ENCODE peak calls at places on chromosome 14, in six cellular contexts. Q is brain microvascular endothelial cell, J is AG10803, K is A549, H is NB4, W is heart right ventricle. A is an unnamed sample.

GRCh38 chr14:36105401-36105800 is 71.1 kb downstream of the PTCSC3 start:
- DNase-seq in Q (no peak), J (no peak), K (no peak), H (peak; percentile 14), W (no peak), A (no peak)

GRCh38 chr14:49306152-49306751 is 279.9 kb downstream of the RPS29 start:
- DNase-seq in Q (no peak), J (peak; percentile 1), K (peak; percentile 5), H (peak; percentile 34), W (no peak), A (peak; percentile 16)

GRCh38 chr14:69643430-69644200 is 32.2 kb downstream of the SUSD6 start:
- DNase-seq in Q (peak; percentile 53), J (no peak), K (peak; percentile 65), H (peak; percentile 52), W (peak; percentile 53), A (peak; percentile 77)

GRCh38 chr14:82720931-82721330 is 1187.3 kb upstream of the SEL1L start:
- DNase-seq in Q (no peak), J (no peak), K (no peak), H (no peak), W (no peak), A (peak; percentile 6)

GRCh38 chr14:52286659-52287649 is 19.5 kb downstream of the PTGDR start:
- DNase-seq in Q (no peak), J (peak; percentile 16), K (no peak), H (no peak), W (no peak), A (peak; percentile 40)

GRCh38 chr14:100673085-100673806 is 53.4 kb upstream of the DLK1 start:
- DNase-seq in Q (no peak), J (no peak), K (no peak), H (peak; percentile 49), W (no peak), A (no peak)

GRCh38 chr14:92973265-92973797 is 50.4 kb downstream of the CHGA start:
- DNase-seq in Q (peak; percentile 9), J (peak; percentile 89), K (no peak), H (peak; percentile 47), W (peak; percentile 79), A (peak; percentile 44)

GRCh38 chr14:36647827-36648753 is 13.6 kb upstream of the PAX9 start:
- DNase-seq in Q (peak; percentile 8), J (peak; percentile 48), K (peak; percentile 47), H (no peak), W (no peak), A (peak; percentile 55)

GRCh38 chr14:70716483-70716882 is 74.8 kb downstream of the TTC9 start:
- DNase-seq in Q (no peak), J (no peak), K (no peak), H (no peak), W (no peak), A (no peak)

GRCh38 chr14:70713096-70713875 is 71.6 kb downstream of the TTC9 start:
- DNase-seq in Q (no peak), J (no peak), K (no peak), H (no peak), W (peak; percentile 6), A (no peak)

GRCh38 chr14:70718383-70719123 is 76.8 kb downstream of the TTC9 start:
- DNase-seq in Q (no peak), J (no peak), K (no peak), H (no peak), W (no peak), A (no peak)

GRCh38 chr14:70714055-70714550 is 72.4 kb downstream of the TTC9 start:
- DNase-seq in Q (peak; percentile 14), J (peak; percentile 55), K (peak; percentile 58), H (peak; percentile 62), W (peak; percentile 50), A (peak; percentile 66)

GRCh38 chr14:70716958-70717357 is 75.2 kb downstream of the TTC9 start:
- DNase-seq in Q (no peak), J (no peak), K (no peak), H (no peak), W (no peak), A (no peak)
- H3K4me3 ChIP-seq in Q (no peak overlapping the region), J (no peak overlapping the region), K (no peak overlapping the region), H (no peak overlapping the region), W (no peak overlapping the region), A (no peak overlapping the region)

GRCh38 chr14:23483216-23483854 is 13.8 kb downstream of the NGDN start:
- DNase-seq in Q (peak; percentile 11), J (no peak), K (peak; percentile 60), H (peak; percentile 13), W (no peak), A (no peak)

GRCh38 chr14:23482814-23483128 is 13.3 kb downstream of the NGDN start:
- DNase-seq in Q (no peak), J (no peak), K (no peak), H (no peak), W (no peak), A (no peak)

GRCh38 chr14:23481992-23482813 is 12.7 kb downstream of the NGDN start:
- DNase-seq in Q (no peak), J (no peak), K (no peak), H (no peak), W (no peak), A (no peak)

GRCh38 chr14:23481362-23481970 is 12.0 kb downstream of the NGDN start:
- DNase-seq in Q (no peak), J (no peak), K (no peak), H (peak; percentile 25), W (no peak), A (peak; percentile 20)

DNA sequence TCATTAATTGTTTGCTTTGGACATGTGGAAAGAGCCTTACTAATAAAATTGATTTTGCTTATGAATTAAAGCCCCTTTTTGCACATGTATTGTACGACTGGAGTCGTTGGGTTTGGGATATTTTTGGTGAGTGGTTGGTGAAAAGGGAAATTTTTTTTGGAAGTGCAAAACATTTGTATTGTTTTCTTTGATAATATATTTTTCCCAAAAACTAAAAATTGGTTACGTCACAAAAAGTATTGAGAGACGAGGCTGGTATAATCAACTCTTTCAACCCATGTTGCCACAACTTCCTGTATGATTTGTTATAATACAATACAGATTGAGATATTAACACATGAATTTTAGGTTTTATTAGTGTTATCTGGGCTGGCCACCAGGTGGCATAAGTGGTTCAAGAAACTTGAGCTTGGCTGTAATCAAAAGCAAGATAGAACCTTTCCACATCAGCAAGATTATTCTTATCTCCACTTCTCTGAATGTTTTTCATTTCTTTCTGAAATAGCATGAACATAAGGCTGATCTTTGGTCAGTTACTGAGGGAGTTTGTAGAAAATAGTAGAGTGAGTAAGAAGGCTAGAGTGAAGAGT is 8.7 kb downstream of the NGDN start:
- DNase-seq in Q (peak; percentile 65), J (peak; percentile 68), K (peak; percentile 54), H (peak; percentile 70), W (peak; percentile 52), A (peak; percentile 69)
- TF ChIP-seq CTCF in Q (peak; percentile 73), J (peak; percentile 76), K (peak; percentile 77), H (peak; percentile 55), W (peak; percentile 71), A (peak; percentile 63)

GRCh38 chr14:95756127-95756526 is 42.2 kb upstream of the TCL1A start:
- DNase-seq in Q (no peak), J (no peak), K (no peak), H (no peak), W (no peak), A (no peak)

GRCh38 chr14:95759952-95760351 is 46.0 kb upstream of the TCL1A start:
- DNase-seq in Q (no peak), J (peak; percentile 29), K (no peak), H (no peak), W (no peak), A (no peak)

GRCh38 chr14:95760596-95760995 is 46.7 kb upstream of the TCL1A start:
- DNase-seq in Q (no peak), J (no peak), K (no peak), H (no peak), W (no peak), A (no peak)

GRCh38 chr14:95756751-95757150 is 42.8 kb upstream of the TCL1A start:
- DNase-seq in Q (no peak), J (no peak), K (no peak), H (no peak), W (no peak), A (no peak)

GRCh38 chr14:95758331-95758730 is 44.4 kb upstream of the TCL1A start:
- DNase-seq in Q (no peak), J (no peak), K (no peak), H (no peak), W (no peak), A (no peak)
- H3K4me3 ChIP-seq in Q (no peak overlapping the region), J (no peak overlapping the region), K (no peak overlapping the region), H (no peak overlapping the region), W (no peak overlapping the region), A (no peak overlapping the region)

GRCh38 chr14:61923348-61923747 is 161.1 kb downstream of the SNAPC1 start:
- DNase-seq in Q (peak; percentile 29), J (peak; percentile 56), K (no peak), H (peak; percentile 9), W (no peak), A (peak; percentile 7)
- TF ChIP-seq CTCF in Q (peak; percentile 68), J (peak; percentile 74), K (no peak), H (no peak), W (no peak), A (peak; percentile 35)

GRCh38 chr14:28759056-28759657 is 7.4 kb upstream of the FOXG1 start:
- DNase-seq in Q (no peak), J (no peak), K (no peak), H (no peak), W (no peak), A (peak; percentile 53)
- H3K4me3 ChIP-seq in Q (no peak overlapping the region), J (peak overlapping the region; percentile 35), K (no peak overlapping the region), H (no peak overlapping the region), W (no peak overlapping the region), A (no peak overlapping the region)